ENCODE peak calls at places on chromosomes 2 and 18, in seven cellular contexts. O is epithelial cell of esophagus, R is fibroblast of pulmonary artery, F is MM.1S, U is NB4, W is upper lobe of right lung, C is adrenal gland. K is an unnamed sample.

GRCh38 chr2:205976120-205976814 is 109.7 kb downstream of the INO80D start:
- DNase-seq in R (no peak), O (no peak), C (no peak), W (no peak), U (no peak), F (no peak), K (no peak)

GRCh38 chr2:55010915-55011314 is 39.3 kb downstream of the RTN4 start:
- DNase-seq in R (peak), U (peak), F (peak), C (peak), O (peak), W (no peak), K (peak)

GRCh38 chr2:88880441-88880953 is 189.0 kb downstream of the RPIA start:
- DNase-seq in W (no peak), R (peak), U (peak), C (peak), O (peak), F (peak), K (peak)

GRCh38 chr18:46174317-46175039 is 70.3 kb downstream of the HAUS1 start:
- DNase-seq in U (peak), W (peak), C (peak), F (peak), O (peak), R (no peak), K (peak)

GRCh38 chr2:213317929-213318328 is 33.7 kb downstream of the SPAG16 start:
- DNase-seq in R (peak), O (no peak), F (peak), C (no peak), U (no peak), W (no peak), K (peak)

GRCh38 chr2:30234180-30234971 is 3.0 kb downstream of the LBH start:
- DNase-seq in C (peak), W (no peak), R (peak), F (no peak), O (peak), U (no peak), K (peak)

GRCh38 chr2:150716186-150716585 is 228.7 kb upstream of the RND3 start:
- DNase-seq in U (no peak), W (no peak), F (no peak), O (no peak), C (no peak), R (no peak), K (peak)

GRCh38 chr2:212254331-212254730 is 284.3 kb downstream of the ERBB4 start:
- DNase-seq in O (peak), F (no peak), U (no peak), R (no peak), C (no peak), W (no peak), K (no peak)

GRCh38 chr2:63121055-63121834 is 70.6 kb downstream of the OTX1 start:
- DNase-seq in C (no peak), R (no peak), F (no peak), W (no peak), O (no peak), U (no peak), K (no peak)

GRCh38 chr2:98142106-98142815 is 55.3 kb downstream of the VWA3B start:
- DNase-seq in C (no peak), W (no peak), F (no peak), O (no peak), U (no peak), R (no peak), K (no peak)

GRCh38 chr2:125450092-125450491 is 1205.9 kb upstream of the GYPC start:
- DNase-seq in W (no peak), O (no peak), R (no peak), F (no peak), C (no peak), U (no peak), K (no peak)

GRCh38 chr2:210956101-210956500 is 399.7 kb downstream of the CPS1 start:
- DNase-seq in O (no peak), U (no peak), F (no peak), C (no peak), W (no peak), R (peak), K (no peak)

GRCh38 chr2:190333395-190333794 is 10.0 kb upstream of the INPP1 start:
- DNase-seq in U (no peak), R (no peak), F (no peak), O (no peak), C (no peak), W (no peak), K (no peak)

GRCh38 chr2:16006537-16007166 is 66.3 kb downstream of the MYCN start:
- DNase-seq in C (no peak), F (no peak), W (no peak), R (no peak), U (peak), O (no peak), K (no peak)

GRCh38 chr2:232667989-232668583 is 29.0 kb upstream of the GIGYF2 start:
- DNase-seq in U (no peak), O (no peak), R (no peak), W (no peak), F (no peak), C (no peak), K (no peak)

GRCh38 chr2:232674491-232674890 is 22.6 kb upstream of the GIGYF2 start:
- DNase-seq in O (no peak), U (no peak), F (no peak), C (no peak), R (no peak), W (no peak), K (no peak)

GRCh38 chr2:232666051-232666805 is 30.9 kb upstream of the GIGYF2 start:
- DNase-seq in W (no peak), O (peak), U (no peak), C (no peak), R (no peak), F (no peak), K (no peak)

GRCh38 chr2:232672581-232672980 is 24.6 kb upstream of the GIGYF2 start:
- DNase-seq in R (no peak), F (no peak), O (no peak), C (no peak), U (peak), W (no peak), K (no peak)

GRCh38 chr2:232668805-232669444 is 28.2 kb upstream of the GIGYF2 start:
- DNase-seq in U (peak), W (no peak), R (peak), O (peak), C (peak), F (peak), K (peak)
- TF ChIP-seq CTCF in U (peak), W (peak), R (peak), O (peak), C (peak), F (peak), K (peak)

GRCh38 chr2:69067866-69068265 is 54.9 kb downstream of the ANTXR1 start:
- DNase-seq in F (no peak), W (no peak), O (peak), R (no peak), C (no peak), U (no peak), K (no peak)

GRCh38 chr2:69061518-69061917 is 48.5 kb downstream of the ANTXR1 start:
- DNase-seq in C (no peak), F (no peak), U (no peak), R (no peak), W (no peak), O (no peak), K (no peak)

GRCh38 chr2:69062307-69062706 is 49.3 kb downstream of the ANTXR1 start:
- DNase-seq in U (no peak), O (no peak), R (no peak), C (no peak), F (no peak), W (no peak), K (no peak)

GRCh38 chr2:69067026-69067630 is 54.1 kb downstream of the ANTXR1 start:
- DNase-seq in R (no peak), O (no peak), U (no peak), F (no peak), C (no peak), W (no peak), K (no peak)

DNA sequence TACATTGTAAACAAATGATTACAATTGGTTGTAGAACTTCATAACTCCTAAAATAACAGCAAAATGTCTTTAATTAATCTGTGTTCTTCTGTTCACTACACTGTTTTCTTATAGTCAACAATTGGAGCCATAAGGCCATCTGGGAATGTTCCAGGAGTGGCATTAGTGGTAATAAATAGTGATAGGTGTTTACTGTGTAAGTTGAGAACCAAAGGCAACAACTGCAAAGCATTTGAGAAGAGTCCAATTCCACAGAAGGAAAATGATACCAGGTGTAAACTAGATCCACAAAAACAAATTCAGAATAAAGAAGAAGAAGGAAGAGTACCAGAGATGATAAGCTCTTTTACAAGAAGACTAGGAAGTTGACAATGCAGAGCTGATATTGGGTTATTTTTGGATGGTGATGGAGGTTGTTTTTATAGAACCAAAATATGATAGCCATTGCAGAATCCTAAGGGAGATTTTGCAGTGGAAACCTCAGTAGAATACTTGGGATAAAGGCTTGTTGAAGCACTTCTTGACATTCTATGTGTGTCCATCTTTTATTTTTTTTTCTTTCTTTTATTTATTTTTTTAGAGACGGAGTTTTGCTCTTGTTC is 52.9 kb downstream of the ANTXR1 start:
- DNase-seq in O (no peak), C (no peak), R (no peak), U (no peak), F (no peak), W (no peak), K (no peak)
- TF ChIP-seq CTCF in O (no peak), C (no peak), R (no peak), U (no peak), F (no peak), W (no peak), K (no peak)

GRCh38 chr2:29201979-29202378 is 86.8 kb downstream of the CLIP4 start:
- DNase-seq in O (no peak), U (no peak), C (no peak), F (no peak), R (no peak), W (no peak), K (no peak)

GRCh38 chr2:29209551-29209950 is 94.3 kb downstream of the CLIP4 start:
- DNase-seq in O (peak), C (no peak), R (no peak), W (no peak), U (no peak), F (no peak), K (no peak)

GRCh38 chr2:29202819-29203495 is 87.7 kb downstream of the CLIP4 start:
- DNase-seq in U (no peak), W (no peak), R (no peak), C (no peak), F (no peak), O (no peak), K (no peak)

GRCh38 chr2:29207352-29207751 is 92.1 kb downstream of the CLIP4 start:
- DNase-seq in C (no peak), U (no peak), R (no peak), W (no peak), O (no peak), F (no peak), K (peak)

GRCh38 chr2:29206941-29207340 is 91.7 kb downstream of the CLIP4 start:
- DNase-seq in O (no peak), U (no peak), C (no peak), W (no peak), F (no peak), R (no peak), K (no peak)
- TF ChIP-seq CTCF in O (no peak), U (no peak), C (no peak), W (no peak), F (no peak), R (no peak), K (no peak)

GRCh38 chr2:233400961-233401360 is 46.7 kb downstream of the DGKD start:
- DNase-seq in O (no peak), W (no peak), C (no peak), F (no peak), U (no peak), R (no peak), K (no peak)

GRCh38 chr2:233402346-233402745 is 48.1 kb downstream of the DGKD start:
- DNase-seq in W (no peak), R (no peak), F (no peak), C (no peak), U (no peak), O (no peak), K (no peak)

GRCh38 chr2:233400341-233400740 is 46.0 kb downstream of the DGKD start:
- DNase-seq in U (peak), F (no peak), R (no peak), C (no peak), W (no peak), O (no peak), K (no peak)

GRCh38 chr2:233402774-233403173 is 48.5 kb downstream of the DGKD start:
- DNase-seq in C (no peak), R (no peak), O (no peak), F (no peak), W (no peak), U (no peak), K (no peak)

DNA sequence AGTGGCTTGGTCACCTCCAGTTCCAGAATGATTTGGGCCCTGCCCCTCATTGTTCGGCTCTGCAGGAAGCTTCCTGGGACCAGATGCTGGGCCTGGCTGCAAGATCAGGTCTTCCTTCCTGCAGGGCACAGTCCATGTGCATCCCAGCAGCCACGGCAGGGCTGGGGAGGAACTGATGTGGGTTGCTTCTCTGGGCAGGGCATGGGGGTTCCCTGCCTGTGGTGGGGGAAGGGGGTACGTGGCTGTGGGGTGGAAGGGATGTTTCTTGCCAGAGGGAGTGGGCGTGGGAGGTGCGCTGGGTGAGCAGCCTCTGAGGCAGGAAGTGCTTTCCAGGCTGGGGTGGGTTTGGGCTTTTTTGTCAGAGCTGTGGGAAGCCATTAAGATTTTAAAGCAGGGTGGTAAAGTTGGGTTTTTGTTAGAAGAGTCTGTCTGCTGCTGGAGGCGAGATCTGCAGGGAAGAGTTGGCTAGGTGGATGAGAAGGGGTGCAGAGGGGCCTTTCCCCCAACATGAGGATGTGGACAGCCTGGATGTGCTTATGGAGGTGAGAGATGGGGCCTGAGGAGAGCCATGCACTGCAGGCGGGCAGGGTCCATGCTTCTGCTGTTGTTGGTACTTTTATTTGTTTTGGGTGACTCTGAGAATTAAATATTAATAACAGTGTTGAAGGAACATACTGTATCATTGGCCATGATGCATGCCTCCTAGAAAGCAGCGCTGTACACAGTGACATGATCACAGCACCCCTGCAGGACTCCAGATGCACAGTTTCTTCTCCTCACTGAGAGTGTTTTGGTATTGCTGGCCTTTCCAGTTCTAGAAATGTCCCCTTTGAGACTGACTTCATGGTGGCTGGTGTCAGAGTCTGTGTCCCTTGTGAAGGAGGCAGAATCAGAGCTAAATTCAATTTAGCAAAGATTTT is 45.3 kb downstream of the DGKD start:
- DNase-seq in W (no peak), F (no peak), C (no peak), U (peak), O (no peak), R (no peak), K (no peak)
- TF ChIP-seq CTCF in W (no peak), F (no peak), C (no peak), U (no peak), O (no peak), R (no peak), K (no peak)

GRCh38 chr2:176650101-176650500 is 380.9 kb downstream of the MTX2 start:
- DNase-seq in O (no peak), F (no peak), R (no peak), C (no peak), W (no peak), U (no peak), K (no peak)
- TF ChIP-seq CTCF in O (no peak), F (peak), R (no peak), C (no peak), W (no peak), U (no peak), K (peak)

GRCh38 chr18:23215294-23215693 is 80.0 kb downstream of the CABLES1 start:
- DNase-seq in U (no peak), O (no peak), F (no peak), W (no peak), R (no peak), C (no peak), K (no peak)
- TF ChIP-seq CTCF in U (no peak), O (no peak), F (no peak), W (no peak), R (no peak), C (no peak), K (no peak)

DNA sequence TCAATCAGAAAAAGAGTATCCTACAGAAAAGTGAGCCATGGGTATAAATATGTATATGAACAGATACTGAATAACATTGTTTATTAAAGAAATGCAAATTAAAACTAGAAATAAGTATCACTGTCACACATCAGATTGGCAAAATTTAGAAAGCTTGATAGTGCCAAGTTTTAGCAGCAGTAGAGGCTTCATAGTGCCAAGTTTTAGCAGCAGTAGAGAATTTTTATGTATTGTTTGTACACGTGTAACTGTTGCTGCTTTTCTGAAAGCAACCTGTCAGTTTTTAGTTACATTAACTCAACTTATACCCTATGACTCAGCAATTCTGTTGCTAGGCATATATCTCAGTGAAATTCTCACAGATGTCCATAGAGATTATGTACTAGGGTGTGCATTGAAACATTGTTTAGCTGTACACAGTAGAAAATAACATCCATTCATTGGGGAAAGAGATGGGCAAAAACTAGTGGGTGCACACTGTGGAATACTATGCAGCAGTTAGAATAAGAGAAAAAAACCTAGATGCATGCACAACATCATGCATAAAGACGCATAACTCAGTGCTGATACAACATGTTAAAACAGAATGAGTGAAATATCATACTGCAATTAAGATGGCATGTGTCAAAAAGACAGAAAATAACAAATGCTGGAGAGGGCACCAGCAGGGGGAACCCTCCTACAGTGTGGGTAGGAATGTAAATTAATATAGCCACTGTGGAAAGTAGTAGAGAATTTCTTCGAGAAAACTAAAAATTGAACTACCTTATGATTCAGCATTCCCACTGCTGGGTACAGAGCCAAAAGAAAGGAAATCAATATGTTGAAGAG is 294.5 kb upstream of the NT5C1B start:
- DNase-seq in C (peak), U (peak), O (peak), F (peak), W (no peak), R (peak), K (peak)
- TF ChIP-seq CTCF in C (peak), U (peak), O (peak), F (peak), W (peak), R (peak), K (peak)

DNA sequence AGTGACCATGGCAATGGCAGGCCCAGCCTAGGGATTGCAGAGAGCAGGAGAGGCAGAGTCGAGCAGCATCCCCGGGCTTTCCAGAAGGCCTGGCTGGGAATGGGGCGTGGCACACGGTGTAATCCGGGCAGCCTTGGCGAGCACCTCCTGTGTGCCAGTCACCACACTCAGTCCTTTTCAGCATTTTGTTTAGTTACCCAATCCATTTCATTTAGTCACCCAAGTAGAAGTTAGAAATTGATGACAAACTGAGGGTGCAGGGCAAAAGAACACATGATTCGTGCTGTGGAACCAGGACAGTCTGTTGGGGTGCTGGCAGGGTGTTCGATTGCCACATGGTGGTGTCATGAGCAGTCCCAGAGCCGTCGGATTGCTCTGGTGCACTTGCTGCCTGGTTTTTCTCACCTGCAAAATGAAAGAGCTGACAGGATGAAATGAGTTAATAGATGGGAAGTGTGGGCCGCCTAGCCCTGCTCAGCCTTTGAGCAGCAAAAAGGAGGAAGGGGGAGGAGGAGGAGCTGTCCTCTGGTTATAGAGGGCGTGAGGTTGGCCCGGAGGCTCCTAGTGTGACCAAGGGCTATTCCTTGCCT is 299.4 kb downstream of the AGAP1 start:
- DNase-seq in C (no peak), O (peak), U (peak), R (peak), W (no peak), F (no peak), K (peak)
- TF ChIP-seq CTCF in C (no peak), O (peak), U (peak), R (peak), W (no peak), F (no peak), K (peak)

GRCh38 chr2:47311764-47312503 is 91.0 kb upstream of the MSH2 start:
- DNase-seq in F (no peak), U (no peak), W (no peak), O (no peak), R (no peak), C (no peak), K (no peak)
- TF ChIP-seq CTCF in F (no peak), U (no peak), W (no peak), O (no peak), R (no peak), C (no peak), K (no peak)

GRCh38 chr2:5915926-5916325 is 223.7 kb downstream of the SOX11 start:
- DNase-seq in C (no peak), W (no peak), F (peak), R (no peak), U (peak), O (peak), K (peak)
- TF ChIP-seq CTCF in C (no peak), W (peak), F (peak), R (no peak), U (peak), O (peak), K (peak)

K was measured in AG10803.